ENCODE peak calls at places on chromosomes 11 and 22, in five cellular contexts. V is IMR-90, A is heart left ventricle, T is pancreas, H is fibroblast of lung. U is an unnamed sample.

GRCh38 chr11:125167954-125168821 is 3.6 kb downstream of the PKNOX2 start:
- DNase-seq in T (no peak), H (peak; percentile 89), A (no peak), V (peak; percentile 88), U (no peak)

GRCh38 chr22:39234157-39234793 is 10.5 kb downstream of the PDGFB start:
- DNase-seq in V (no peak), A (peak; percentile 83), H (no peak), T (peak; percentile 75), U (no peak)

GRCh38 chr11:60852639-60853468 is 2.9 kb downstream of the PTGDR2 start:
- DNase-seq in V (no peak), H (no peak), T (peak; percentile 81), A (no peak), U (no peak)

GRCh38 chr11:109089144-109089543 is 332.8 kb upstream of the C11orf87 start:
- DNase-seq in A (no peak), T (no peak), H (no peak), V (no peak), U (no peak)

GRCh38 chr22:19962909-19963806 is 21.5 kb upstream of the TXNRD2 start:
- DNase-seq in H (no peak), V (peak; percentile 58), A (peak; percentile 40), T (peak; percentile 96), U (no peak)

GRCh38 chr11:118046051-118046963 is 30.6 kb upstream of the TMPRSS4 start:
- DNase-seq in V (no peak), T (no peak), A (no peak), H (no peak), U (no peak)

GRCh38 chr22:40922484-40923303 is 28.5 kb upstream of the RBX1 start:
- DNase-seq in V (peak; percentile 72), A (no peak), T (no peak), H (peak; percentile 81), U (no peak)

GRCh38 chr11:74453373-74453975 is 13.9 kb downstream of the KCNE3 start:
- DNase-seq in V (peak; percentile 63), T (peak; percentile 69), A (peak; percentile 80), H (peak; percentile 72), U (peak; percentile 67)

GRCh38 chr11:35241531-35241930 is 102.6 kb downstream of the CD44 start:
- DNase-seq in T (no peak), V (no peak), H (no peak), A (no peak), U (no peak)

GRCh38 chr22:17884084-17884483 is 109.8 kb upstream of the BID start:
- DNase-seq in T (no peak), V (no peak), H (no peak), A (no peak), U (no peak)

GRCh38 chr11:129460714-129461113 is 85.1 kb downstream of the BARX2 start:
- DNase-seq in V (no peak), H (no peak), T (no peak), A (no peak), U (no peak)

GRCh38 chr11:33690290-33691050 is 10.2 kb downstream of the C11orf91 start:
- DNase-seq in H (peak; percentile 93), A (no peak), T (no peak), V (peak; percentile 99), U (no peak)

GRCh38 chr11:75350743-75351540 is 519 bp downstream of the ARRB1 start:
- DNase-seq in T (peak; percentile 89), A (peak; percentile 81), H (peak; percentile 35), V (peak; percentile 46), U (peak; percentile 62)

GRCh38 chr22:33656808-33657628 is 263.3 kb downstream of the LARGE1 start:
- DNase-seq in H (peak; percentile 8), T (no peak), V (no peak), A (no peak), U (no peak)

GRCh38 chr22:38080847-38081635 is 2.9 kb downstream of the SLC16A8 start:
- DNase-seq in T (peak; percentile 74), V (peak; percentile 14), H (peak; percentile 24), A (peak; percentile 73), U (no peak)

GRCh38 chr22:36027960-36028645 is 521 bp downstream of the RBFOX2 start:
- DNase-seq in V (no peak), T (peak; percentile 82), H (no peak), A (peak; percentile 73), U (no peak)

GRCh38 chr11:4658629-4659453 is 15.1 kb downstream of the OR51E1 start:
- DNase-seq in H (no peak), V (peak; percentile 37), A (no peak), T (no peak), U (no peak)

GRCh38 chr11:328012-328411 is 7.4 kb upstream of the IFITM3 start:
- DNase-seq in H (no peak), V (no peak), T (no peak), A (peak; percentile 33), U (no peak)

GRCh38 chr11:63905179-63905578 is 11.8 kb downstream of the RCOR2 start:
- DNase-seq in A (no peak), H (no peak), V (peak; percentile 19), T (no peak), U (no peak)

GRCh38 chr11:63897459-63898156 is 19.4 kb downstream of the RCOR2 start:
- DNase-seq in V (no peak), T (no peak), A (peak; percentile 18), H (no peak), U (no peak)

GRCh38 chr11:63904743-63905142 is 12.2 kb downstream of the RCOR2 start:
- DNase-seq in A (no peak), H (no peak), V (no peak), T (no peak), U (no peak)

GRCh38 chr11:63903884-63904283 is 13.1 kb downstream of the RCOR2 start:
- DNase-seq in H (no peak), V (no peak), A (no peak), T (no peak), U (no peak)

GRCh38 chr11:63901660-63902059 is 15.3 kb downstream of the RCOR2 start:
- DNase-seq in A (no peak), T (no peak), H (peak; percentile 47), V (peak; percentile 30), U (no peak)
- TF ChIP-seq CTCF in A (no peak), T (no peak), H (peak; percentile 56), V (peak; percentile 31), U (no peak)

DNA sequence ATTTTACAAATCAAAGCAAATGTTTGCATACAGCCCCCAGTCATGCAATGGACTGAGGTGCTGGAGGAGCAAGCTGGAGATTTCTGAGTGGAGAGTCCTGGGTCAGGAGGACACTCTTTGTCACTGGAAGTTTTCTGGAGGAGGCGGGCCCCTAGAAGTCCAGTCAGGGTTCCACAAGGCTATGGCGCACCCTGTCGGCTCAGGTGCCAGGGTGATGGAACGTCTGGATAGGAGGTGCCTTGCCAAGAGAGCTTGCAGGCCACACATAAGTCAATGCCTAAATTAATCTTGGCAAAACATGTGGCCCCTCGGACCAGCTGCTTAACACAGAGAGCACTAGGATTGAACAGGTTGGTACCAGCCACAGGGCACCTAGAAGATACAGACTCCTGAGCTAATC is 174.7 kb upstream of the CADM1 start:
- DNase-seq in T (no peak), A (no peak), V (no peak), H (peak; percentile 9), U (no peak)
- TF ChIP-seq CTCF in T (no peak), A (peak; percentile 37), V (no peak), H (peak; percentile 19), U (no peak)

GRCh38 chr11:73226297-73227006 is 8.4 kb downstream of the P2RY2 start:
- DNase-seq in H (no peak), A (no peak), V (no peak), T (no peak), U (peak; percentile 22)

GRCh38 chr11:73228268-73229134 is 10.4 kb downstream of the P2RY2 start:
- DNase-seq in T (no peak), A (no peak), V (no peak), H (no peak), U (peak; percentile 12)

GRCh38 chr11:73229321-73230275 is 11.5 kb downstream of the P2RY2 start:
- DNase-seq in V (no peak), T (no peak), H (no peak), A (no peak), U (no peak)

GRCh38 chr11:73225851-73226250 is 7.8 kb downstream of the P2RY2 start:
- DNase-seq in H (no peak), T (no peak), A (no peak), V (no peak), U (no peak)

GRCh38 chr11:73227571-73228211 is 9.6 kb downstream of the P2RY2 start:
- DNase-seq in H (no peak), T (peak; percentile 86), A (no peak), V (no peak), U (no peak)
- TF ChIP-seq CTCF in H (no peak), T (peak; percentile 11), A (no peak), V (no peak), U (no peak)

DNA sequence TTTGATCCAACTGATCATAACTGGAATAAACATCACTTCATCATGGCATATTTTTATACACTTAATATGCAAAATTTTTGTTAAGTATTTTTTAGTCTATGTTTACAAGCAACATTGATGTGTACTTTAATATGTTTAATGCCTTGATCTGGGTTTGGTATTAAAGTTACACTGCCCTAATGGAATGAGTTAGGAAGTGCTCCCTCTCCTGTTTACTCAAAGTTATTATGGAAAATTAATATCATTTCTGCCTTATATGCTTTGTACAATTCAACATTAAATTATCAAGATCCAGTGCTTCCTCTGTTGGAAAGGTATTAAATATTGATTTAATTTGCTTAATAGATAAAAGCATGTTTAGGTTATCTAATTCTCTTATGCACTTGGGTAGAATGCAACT is 927.3 kb upstream of the RAG2 start:
- DNase-seq in H (peak; percentile 44), A (no peak), T (no peak), V (peak; percentile 38), U (no peak)
- TF ChIP-seq CTCF in H (peak; percentile 40), A (no peak), T (no peak), V (peak; percentile 52), U (no peak)

DNA sequence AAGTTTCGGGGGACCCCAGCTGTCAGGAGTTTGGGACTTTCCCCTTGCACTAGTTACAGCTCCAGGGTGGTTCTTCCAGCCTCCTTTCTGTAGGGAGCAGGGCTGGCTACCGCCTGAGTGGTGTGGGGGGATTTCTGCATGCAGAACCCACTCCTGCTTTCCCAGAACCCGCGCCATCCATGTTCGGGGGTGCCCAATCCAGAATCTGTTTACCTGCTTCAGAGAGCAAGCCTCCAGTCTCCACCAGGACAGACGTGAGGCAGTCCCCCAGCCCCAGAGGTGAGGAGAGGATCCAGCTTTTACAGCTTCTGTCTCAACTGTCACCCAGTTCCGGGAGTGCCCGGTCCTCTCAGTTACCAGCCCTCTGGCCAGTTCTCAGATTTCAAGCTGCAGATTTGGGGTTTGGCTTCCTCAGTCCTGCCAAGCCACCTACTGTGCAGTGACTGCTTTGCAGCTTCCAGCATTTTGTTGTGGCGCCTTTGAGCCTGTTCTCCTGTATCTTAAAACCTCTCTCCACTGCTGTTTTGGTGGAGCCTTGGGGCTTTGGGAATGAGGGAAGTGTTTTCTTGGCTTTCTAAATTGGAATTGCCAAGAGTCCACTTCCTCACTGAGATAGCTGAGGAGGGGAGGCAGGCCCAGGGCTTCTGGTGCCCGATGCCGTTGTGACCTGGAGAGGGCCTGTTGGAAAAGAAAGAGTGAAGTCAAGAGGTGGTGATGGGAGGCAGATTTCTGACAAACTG is 513.2 kb downstream of the TBC1D22A start:
- DNase-seq in H (no peak), V (no peak), A (no peak), T (peak; percentile 14), U (no peak)
- TF ChIP-seq CTCF in H (no peak), V (no peak), A (no peak), T (no peak), U (no peak)